ENCODE peak calls at places on chromosomes 3 and 15, in six cellular contexts. A is breast epithelium, E is adrenal gland, Z is esophagus squamous epithelium, Y is right lobe of liver, V is ovary. Q is an unnamed sample.

GRCh38 chr3:126394179-126394976 is at the start of gene CFAP100:
- DNase-seq in A (no peak), E (peak; percentile 44), Z (no peak), Y (no peak), V (peak; percentile 60), Q (no peak)

GRCh38 chr3:194375473-194375872 is 5.9 kb upstream of the LRRC15 start:
- DNase-seq in A (no peak), E (no peak), Z (no peak), Y (no peak), V (no peak), Q (no peak)

GRCh38 chr15:29968099-29968892 is 114.5 kb upstream of the GOLGA8J start:
- DNase-seq in A (no peak), E (peak; percentile 16), Z (no peak), Y (peak; percentile 32), V (peak; percentile 28), Q (no peak)

GRCh38 chr3:155292693-155293092 is 790 bp downstream of the STRIT1 start:
- DNase-seq in A (no peak), E (no peak), Z (no peak), Y (no peak), V (no peak), Q (no peak)

GRCh38 chr3:196694202-196694638 is 17.8 kb downstream of the CEP19 start:
- DNase-seq in A (no peak), E (no peak), Z (no peak), Y (no peak), V (no peak), Q (no peak)

GRCh38 chr15:88912500-88912921 is 668 bp downstream of the MFGE8 start:
- DNase-seq in A (no peak), E (no peak), Z (no peak), Y (no peak), V (peak; percentile 67), Q (no peak)

GRCh38 chr3:185658943-185659342 is 72.8 kb downstream of the SENP2 start:
- DNase-seq in A (no peak), E (no peak), Z (no peak), Y (no peak), V (no peak), Q (no peak)

GRCh38 chr3:132730891-132731580 is 8.8 kb upstream of the NPHP3 start:
- DNase-seq in A (no peak), E (no peak), Z (no peak), Y (no peak), V (no peak), Q (no peak)

GRCh38 chr15:98855815-98856539 is 151.6 kb downstream of the PGPEP1L start:
- DNase-seq in A (no peak), E (no peak), Z (no peak), Y (no peak), V (no peak), Q (no peak)

GRCh38 chr15:89500397-89501270 is 4.3 kb upstream of the RHCG start:
- DNase-seq in A (no peak), E (no peak), Z (no peak), Y (no peak), V (no peak), Q (no peak)

GRCh38 chr3:23999012-23999641 is 54.0 kb downstream of the NR1D2 start:
- DNase-seq in A (peak; percentile 41), E (peak; percentile 73), Z (no peak), Y (peak; percentile 55), V (peak; percentile 82), Q (no peak)

DNA sequence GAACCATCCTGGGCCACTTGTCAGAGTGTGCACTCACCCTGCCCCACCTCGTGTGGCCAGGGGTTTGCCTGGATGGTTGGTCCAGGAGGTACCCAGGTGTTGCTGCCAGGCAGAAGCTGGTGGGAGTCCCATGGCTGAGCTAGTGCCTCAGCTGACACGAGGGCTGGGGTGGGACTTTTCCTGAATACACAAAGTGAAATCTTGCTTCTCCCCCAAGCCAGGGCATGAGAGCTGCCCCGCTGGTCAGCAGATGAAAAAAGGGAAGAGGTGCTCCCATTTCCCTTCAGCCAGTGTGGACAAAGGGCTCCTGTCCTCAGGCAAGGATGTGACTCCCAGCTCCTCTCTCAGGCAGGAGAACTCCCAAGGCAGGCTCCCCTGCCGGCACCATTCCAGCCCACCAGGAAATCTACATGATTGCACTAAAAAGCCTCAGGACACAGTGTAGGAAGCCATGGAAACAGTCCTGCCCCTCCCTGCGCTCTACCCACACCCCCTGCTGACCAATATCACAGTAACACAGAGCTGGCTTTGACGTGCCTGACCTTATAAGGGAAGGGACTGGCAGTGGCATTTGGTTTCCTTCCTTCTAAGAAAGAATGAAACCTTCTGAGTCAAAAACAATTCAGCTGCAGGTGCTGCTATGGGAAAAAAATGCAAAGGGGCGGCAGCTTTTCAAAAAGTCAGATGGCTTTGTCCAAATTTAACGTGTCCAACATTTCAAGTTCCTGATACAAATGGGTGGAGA is 33.9 kb downstream of the MYO5C start:
- DNase-seq in A (peak; percentile 89), E (peak; percentile 32), Z (no peak), Y (no peak), V (peak; percentile 24), Q (peak; percentile 63)
- TF ChIP-seq POLR2A in A (no peak), E (no peak), Z (no peak), Y (no peak), V (no peak), Q (peak; percentile 50)

DNA sequence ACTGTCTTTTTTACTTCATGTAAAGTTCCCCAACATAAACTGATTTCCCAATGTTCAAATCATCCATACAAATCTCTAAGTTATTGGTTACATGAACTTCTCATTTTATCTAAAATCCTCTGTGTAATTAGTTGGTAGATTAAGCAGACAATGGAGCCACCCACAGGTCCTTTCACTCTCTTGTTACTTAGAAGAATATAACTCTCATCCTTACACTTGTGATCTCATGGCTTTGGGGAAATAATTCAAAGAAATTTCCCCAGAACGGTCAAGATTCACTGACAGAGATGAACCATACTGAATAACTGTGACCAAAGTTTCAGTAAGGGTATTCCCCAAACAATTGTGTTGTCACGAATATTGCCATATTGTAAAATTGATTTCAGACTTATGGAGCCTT is 1102.6 kb upstream of the EPHA6 start:
- DNase-seq in A (no peak), E (no peak), Z (no peak), Y (no peak), V (no peak), Q (no peak)
- TF ChIP-seq POLR2A in A (no peak), E (no peak), Z (no peak), Y (no peak), V (no peak), Q (no peak)

GRCh38 chr3:52529376-52530333 is 4.0 kb downstream of the NT5DC2 start:
- DNase-seq in A (no peak), E (peak; percentile 59), Z (no peak), Y (peak; percentile 23), V (peak; percentile 15), Q (no peak)
- TF ChIP-seq POLR2A in A (no peak), E (peak; percentile 20), Z (no peak), Y (no peak), V (no peak), Q (no peak)

DNA sequence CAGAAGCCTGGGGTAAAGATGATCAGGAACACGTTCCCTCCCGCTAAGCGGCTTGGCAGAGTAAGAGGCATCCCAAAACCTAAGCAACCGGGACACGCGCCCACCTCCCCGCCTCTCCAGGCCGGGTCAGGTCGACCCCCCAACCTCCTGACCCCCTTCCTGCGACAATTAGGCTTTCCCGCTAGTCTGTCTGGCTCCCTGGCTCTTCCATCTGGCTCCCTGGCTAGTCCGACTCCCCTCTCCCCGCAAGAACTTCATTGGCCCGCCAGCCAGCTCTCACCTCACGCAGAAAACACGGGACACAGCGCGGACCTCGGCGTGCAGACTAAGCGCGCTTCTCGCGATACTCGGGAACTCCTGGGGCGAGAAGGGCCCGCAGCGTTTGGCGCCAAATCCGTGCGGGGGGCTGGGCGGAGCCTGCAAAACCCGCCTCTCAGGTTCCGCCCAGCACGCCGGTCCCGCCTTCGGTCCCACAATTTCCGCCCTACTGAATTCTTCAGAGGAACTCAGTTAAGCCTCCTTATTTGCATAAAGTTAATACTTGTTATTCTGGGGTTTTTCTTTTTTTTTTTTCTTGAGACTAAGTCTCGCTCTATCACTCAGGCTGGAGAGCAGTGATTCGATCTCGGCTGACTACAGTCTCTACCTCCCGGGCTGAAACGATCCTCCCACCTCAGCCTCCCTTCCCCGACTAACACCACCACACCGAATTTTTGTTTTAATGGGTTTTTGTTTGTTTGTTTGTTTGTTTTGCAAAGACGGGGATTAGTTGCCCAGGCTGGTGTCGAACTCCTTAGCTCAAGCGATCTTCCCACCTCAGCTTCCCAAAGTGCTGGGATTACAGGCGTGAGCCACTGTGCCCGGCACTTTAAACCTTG is at the start of gene TIPIN:
- DNase-seq in A (peak; percentile 88), E (peak; percentile 97), Z (peak; percentile 80), Y (peak; percentile 98), V (peak; percentile 98), Q (peak; percentile 86)
- TF ChIP-seq POLR2A in A (no peak), E (peak; percentile 80), Z (no peak), Y (peak; percentile 64), V (peak; percentile 44), Q (peak; percentile 96)

GRCh38 chr15:82946155-82946701 is 6.3 kb downstream of the HOMER2 start:
- DNase-seq in A (no peak), E (no peak), Z (no peak), Y (no peak), V (no peak), Q (no peak)

GRCh38 chr15:82950746-82951370 is 1.7 kb downstream of the HOMER2 start:
- DNase-seq in A (no peak), E (no peak), Z (no peak), Y (no peak), V (no peak), Q (no peak)

GRCh38 chr15:82950295-82950694 is 2.2 kb downstream of the HOMER2 start:
- DNase-seq in A (no peak), E (no peak), Z (no peak), Y (no peak), V (no peak), Q (no peak)

GRCh38 chr15:82952156-82953081 is at the start of gene HOMER2:
- DNase-seq in A (no peak), E (peak; percentile 43), Z (no peak), Y (peak; percentile 60), V (peak; percentile 50), Q (no peak)

DNA sequence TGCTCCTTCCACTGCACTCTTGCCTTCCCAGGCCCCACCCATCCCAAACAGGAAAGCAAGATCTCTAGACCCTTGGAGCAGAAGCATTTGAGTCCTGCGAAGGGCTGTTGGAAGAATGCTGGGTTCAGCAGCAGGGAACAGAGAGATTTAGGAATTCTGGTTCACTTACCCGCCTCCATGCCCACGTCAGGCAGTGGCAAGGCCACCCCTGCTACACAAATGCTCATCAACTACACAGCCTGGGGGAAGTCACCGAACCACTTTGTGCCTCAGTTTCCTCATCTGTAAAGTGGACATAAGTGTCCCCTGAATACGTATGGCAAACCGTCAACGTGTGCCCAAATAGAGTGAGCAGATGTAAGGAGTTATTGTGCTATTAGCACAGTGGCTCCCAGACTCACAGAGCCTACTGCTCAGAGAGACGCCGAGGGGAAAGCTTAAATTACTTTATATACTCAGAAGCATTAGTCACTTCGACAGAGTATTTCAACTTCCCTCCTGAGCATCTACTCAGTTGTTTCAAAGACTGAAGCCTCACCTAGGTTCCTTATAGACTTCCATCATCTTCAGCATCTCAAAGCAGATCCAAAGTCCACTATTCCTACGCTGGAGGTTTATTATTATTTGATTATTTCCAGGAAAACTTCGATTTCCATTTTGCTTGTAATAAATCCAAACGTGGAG is 906 bp downstream of the HOMER2 start:
- DNase-seq in A (no peak), E (no peak), Z (no peak), Y (no peak), V (no peak), Q (no peak)
- TF ChIP-seq POLR2A in A (no peak), E (no peak), Z (no peak), Y (no peak), V (no peak), Q (no peak)